ENCODE peak calls at places on chromosomes 16 and 17, in ten cellular contexts. T, F, I, J, W, E, Y, P, C and K are unnamed samples.

GRCh38 chr16:87560428-87561199 is 41.7 kb upstream of the JPH3 start:
- DNase-seq in T (peak; percentile 77), F (peak; percentile 65), I (no peak), J (no peak), W (no peak), E (peak; percentile 78), Y (no peak), P (no peak), C (no peak), K (no peak)

GRCh38 chr17:71423871-71424546 is 696.8 kb upstream of the SOX9 start:
- DNase-seq in T (no peak), F (no peak), I (no peak), J (no peak), W (no peak), E (no peak), Y (no peak), P (no peak), C (no peak), K (no peak)

GRCh38 chr17:30031214-30031869 is 85.3 kb upstream of the NSRP1 start:
- DNase-seq in T (no peak), F (no peak), I (no peak), J (no peak), W (no peak), E (no peak), Y (no peak), P (no peak), C (no peak), K (no peak)

GRCh38 chr16:86308514-86308913 is 201.8 kb upstream of the FOXF1 start:
- DNase-seq in T (no peak), F (no peak), I (no peak), J (no peak), W (no peak), E (no peak), Y (no peak), P (no peak), C (no peak), K (no peak)

GRCh38 chr17:78204387-78205123 is 9.5 kb upstream of the BIRC5 start:
- DNase-seq in T (no peak), F (no peak), I (no peak), J (no peak), W (no peak), E (no peak), Y (no peak), P (no peak), C (no peak), K (no peak)

GRCh38 chr17:50137050-50137449 is 7.1 kb upstream of the SAMD14 start:
- DNase-seq in T (no peak), F (no peak), I (no peak), J (no peak), W (no peak), E (no peak), Y (no peak), P (no peak), C (no peak), K (no peak)

GRCh38 chr16:74724820-74725549 is 24.3 kb upstream of the MLKL start:
- DNase-seq in T (peak; percentile 56), F (no peak), I (no peak), J (peak; percentile 21), W (no peak), E (no peak), Y (peak; percentile 56), P (no peak), C (no peak), K (no peak)

GRCh38 chr16:85825326-85825725 is 25.8 kb downstream of the COX4I1 start:
- DNase-seq in T (no peak), F (no peak), I (no peak), J (no peak), W (no peak), E (no peak), Y (no peak), P (no peak), C (no peak), K (no peak)

DNA sequence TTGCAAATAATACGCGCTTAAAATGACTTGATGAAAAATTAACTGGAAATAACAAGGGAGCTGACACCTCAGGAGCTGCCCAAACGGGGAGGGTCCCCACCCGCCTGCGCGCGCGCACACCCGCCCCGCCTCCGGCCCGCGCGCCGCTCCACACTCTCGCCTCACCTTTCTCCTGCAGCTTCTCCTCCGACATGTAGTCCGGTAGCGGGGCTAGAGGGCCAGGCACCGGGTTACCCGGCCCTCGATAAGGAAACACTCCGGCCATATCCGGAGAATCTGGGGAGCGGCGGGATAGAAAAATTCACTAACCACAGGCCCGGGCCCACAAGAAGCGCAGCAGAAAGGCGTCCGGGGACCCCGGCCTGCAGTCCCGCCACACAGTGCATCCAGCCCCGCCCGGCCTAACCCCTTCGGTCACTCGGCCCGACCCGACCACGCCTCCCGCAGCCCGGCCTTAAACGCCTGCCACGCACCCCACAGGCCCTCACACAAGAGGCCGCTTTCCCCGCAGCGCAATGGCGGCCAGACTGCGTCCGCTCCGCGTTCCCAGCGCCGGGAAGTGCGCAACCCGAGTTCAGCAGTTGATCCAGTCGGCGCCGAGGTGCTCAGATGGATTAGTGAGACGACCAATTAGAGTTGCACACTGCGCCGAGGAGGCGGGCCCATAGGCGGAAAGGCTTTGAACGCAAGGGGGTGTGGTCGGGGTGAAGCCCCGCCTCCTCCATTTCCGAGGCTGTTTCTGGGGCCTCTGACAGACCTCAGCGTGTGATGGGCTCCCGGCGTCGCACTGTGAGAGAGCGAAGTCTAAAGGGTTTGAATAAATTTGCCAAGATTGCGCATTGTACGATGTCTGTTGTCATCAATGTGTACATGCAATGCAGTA is at the start of gene PRPF8:
- DNase-seq in T (peak; percentile 99), F (peak; percentile 99), I (peak; percentile 99), J (peak; percentile 91), W (peak; percentile 98), E (peak; percentile 98), Y (peak; percentile 98), P (peak; percentile 98), C (peak; percentile 94), K (peak; percentile 97)
- TF ChIP-seq CTCF in T (peak; percentile 10), F (no peak), I (no peak), J (no peak), W (no peak), E (no peak), Y (no peak), P (no peak), C (no peak), K (no peak)

GRCh38 chr16:89858973-89859808 is 14.2 kb upstream of the TCF25 start:
- DNase-seq in T (no peak), F (no peak), I (no peak), J (no peak), W (peak; percentile 36), E (no peak), Y (no peak), P (no peak), C (no peak), K (no peak)

GRCh38 chr16:89862732-89863131 is 10.7 kb upstream of the TCF25 start:
- DNase-seq in T (no peak), F (no peak), I (no peak), J (no peak), W (no peak), E (no peak), Y (no peak), P (no peak), C (no peak), K (no peak)

GRCh38 chr16:89859809-89860075 is 13.7 kb upstream of the TCF25 start:
- DNase-seq in T (no peak), F (no peak), I (no peak), J (no peak), W (no peak), E (no peak), Y (no peak), P (no peak), C (no peak), K (no peak)

GRCh38 chr16:89861648-89862047 is 11.7 kb upstream of the TCF25 start:
- DNase-seq in T (no peak), F (no peak), I (no peak), J (no peak), W (no peak), E (no peak), Y (no peak), P (no peak), C (no peak), K (no peak)

DNA sequence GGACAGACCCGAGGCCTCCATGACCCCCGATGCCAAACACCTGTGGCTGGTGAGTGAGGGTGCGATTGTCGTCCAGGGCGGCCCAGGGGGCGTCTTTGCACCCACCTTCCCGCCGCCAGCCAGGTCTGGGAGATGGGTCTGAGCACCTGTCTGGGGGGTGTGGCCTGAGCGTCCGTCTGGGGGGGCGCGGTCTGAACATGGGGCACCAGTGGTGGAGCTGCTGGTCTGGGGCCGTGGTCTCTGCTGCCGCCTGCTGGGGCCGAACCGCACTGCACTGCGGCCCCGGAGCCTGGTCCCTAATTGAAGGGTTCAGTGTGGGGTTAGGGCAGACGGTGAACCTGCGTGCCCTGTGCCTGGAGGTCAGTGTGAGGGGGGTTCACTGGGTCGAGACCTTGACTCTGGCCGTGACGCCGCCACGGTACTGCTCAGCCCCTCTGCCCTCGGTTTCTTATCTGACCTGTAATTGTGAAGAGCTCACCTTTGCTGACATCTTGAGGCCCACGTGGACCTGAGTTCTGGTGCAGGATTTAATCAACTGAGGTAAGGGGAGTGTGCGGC is 12.6 kb upstream of the TCF25 start:
- DNase-seq in T (peak; percentile 81), F (peak; percentile 91), I (peak; percentile 57), J (no peak), W (peak; percentile 80), E (peak; percentile 80), Y (peak; percentile 48), P (peak; percentile 87), C (peak; percentile 53), K (peak; percentile 70)
- TF ChIP-seq CTCF in T (peak; percentile 63), F (peak; percentile 88), I (peak; percentile 94), J (peak; percentile 99), W (peak; percentile 96), E (peak; percentile 97), Y (peak; percentile 92), P (peak; percentile 98), C (no peak), K (peak; percentile 92)

DNA sequence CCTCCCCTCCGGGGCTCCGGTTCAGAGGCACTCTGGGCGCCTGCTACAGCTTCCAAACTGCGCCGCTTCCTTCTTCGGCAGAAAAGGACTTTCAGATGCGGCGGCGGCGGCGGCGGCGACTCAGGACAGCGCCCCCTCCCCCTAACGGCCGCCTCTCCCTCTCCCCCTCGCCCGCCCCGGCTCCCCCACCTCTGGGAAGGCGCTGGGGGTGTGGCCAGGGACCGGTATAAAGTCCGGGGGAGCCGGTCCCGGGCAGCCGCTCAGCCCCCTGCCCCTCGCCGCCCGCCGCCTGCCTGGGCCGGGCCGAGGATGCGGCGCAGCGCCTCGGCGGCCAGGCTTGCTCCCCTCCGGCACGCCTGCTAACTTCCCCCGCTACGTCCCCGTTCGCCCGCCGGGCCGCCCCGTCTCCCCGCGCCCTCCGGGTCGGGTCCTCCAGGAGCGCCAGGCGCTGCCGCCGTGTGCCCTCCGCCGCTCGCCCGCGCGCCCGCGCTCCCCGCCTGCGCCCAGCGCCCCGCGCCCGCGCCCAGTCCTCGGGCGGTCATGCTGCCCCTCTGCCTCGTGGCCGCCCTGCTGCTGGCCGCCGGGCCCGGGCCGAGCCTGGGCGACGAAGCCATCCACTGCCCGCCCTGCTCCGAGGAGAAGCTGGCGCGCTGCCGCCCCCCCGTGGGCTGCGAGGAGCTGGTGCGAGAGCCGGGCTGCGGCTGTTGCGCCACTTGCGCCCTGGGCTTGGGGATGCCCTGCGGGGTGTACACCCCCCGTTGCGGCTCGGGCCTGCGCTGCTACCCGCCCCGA is at the start of gene IGFBP4:
- DNase-seq in T (peak; percentile 93), F (peak; percentile 88), I (peak; percentile 69), J (no peak), W (peak; percentile 87), E (peak; percentile 90), Y (peak; percentile 74), P (peak; percentile 83), C (no peak), K (peak; percentile 67)
- TF ChIP-seq CTCF in T (no peak), F (peak; percentile 44), I (peak; percentile 45), J (peak; percentile 42), W (peak; percentile 20), E (peak; percentile 46), Y (peak; percentile 31), P (peak; percentile 30), C (no peak), K (peak; percentile 60)

GRCh38 chr16:19716183-19716582 is 1.8 kb downstream of the KNOP1 start:
- DNase-seq in T (no peak), F (no peak), I (no peak), J (no peak), W (no peak), E (no peak), Y (no peak), P (no peak), C (no peak), K (no peak)

GRCh38 chr16:19717319-19717718 is 708 bp downstream of the KNOP1 start:
- DNase-seq in T (no peak), F (peak; percentile 35), I (no peak), J (no peak), W (no peak), E (no peak), Y (no peak), P (no peak), C (no peak), K (no peak)

GRCh38 chr16:19718624-19718965 is 524 bp downstream of the IQCK start:
- DNase-seq in T (peak; percentile 55), F (peak; percentile 25), I (no peak), J (no peak), W (peak; percentile 40), E (peak; percentile 61), Y (peak; percentile 17), P (no peak), C (no peak), K (no peak)

GRCh38 chr16:19715566-19715965 is 2.5 kb downstream of the KNOP1 start:
- DNase-seq in T (no peak), F (no peak), I (no peak), J (no peak), W (no peak), E (no peak), Y (no peak), P (no peak), C (no peak), K (no peak)

GRCh38 chr16:19717781-19718623 is at the start of the genes IQCK and KNOP1:
- DNase-seq in T (peak; percentile 94), F (peak; percentile 90), I (peak; percentile 89), J (peak; percentile 46), W (peak; percentile 89), E (peak; percentile 93), Y (peak; percentile 90), P (peak; percentile 88), C (peak; percentile 77), K (peak; percentile 95)
- TF ChIP-seq CTCF in T (no peak), F (no peak), I (no peak), J (peak; percentile 13), W (no peak), E (no peak), Y (no peak), P (no peak), C (no peak), K (no peak)